ENCODE peak calls at places on chromosomes 6 and 20, in ten cellular contexts. D, P, W, H, Y, J, C, I, G and O are unnamed samples.

GRCh38 chr20:43983359-43983758 is 68.7 kb downstream of the TOX2 start:
- DNase-seq in P (no peak), G (no peak), C (peak; percentile 70), D (no peak), W (no peak), H (no peak), I (peak; percentile 19), J (peak; percentile 30), Y (no peak), O (no peak)

GRCh38 chr6:37702314-37702713 is 4.6 kb upstream of the MDGA1 start:
- DNase-seq in C (no peak), J (no peak), P (no peak), H (no peak), Y (no peak), D (no peak), I (no peak), W (no peak), G (no peak), O (no peak)

GRCh38 chr20:37801921-37802320 is 101.0 kb upstream of the VSTM2L start:
- DNase-seq in Y (no peak), I (peak; percentile 31), D (no peak), C (no peak), J (no peak), P (no peak), G (no peak), H (no peak), W (no peak), O (peak; percentile 36)

GRCh38 chr20:37775200-37775599 is 81.4 kb downstream of the CTNNBL1 start:
- DNase-seq in P (no peak), C (no peak), I (no peak), D (no peak), J (no peak), H (peak; percentile 34), G (no peak), W (no peak), Y (no peak), O (no peak)

GRCh38 chr20:12965212-12965879 is 43.4 kb upstream of the SPTLC3 start:
- DNase-seq in P (no peak), C (no peak), H (no peak), D (no peak), I (peak; percentile 27), J (no peak), G (no peak), W (no peak), Y (peak; percentile 39), O (no peak)

GRCh38 chr6:1641391-1641790 is 31.7 kb downstream of the FOXC1 start:
- DNase-seq in H (no peak), J (no peak), C (no peak), P (no peak), D (no peak), W (no peak), Y (no peak), I (peak; percentile 91), G (peak; percentile 44), O (peak; percentile 81)

GRCh38 chr6:92826633-92827032 is 592.7 kb downstream of the EPHA7 start:
- DNase-seq in H (no peak), W (peak; percentile 47), J (no peak), D (no peak), Y (no peak), I (no peak), C (no peak), G (no peak), P (no peak), O (no peak)

GRCh38 chr6:89997456-89998445 is 103.5 kb downstream of the GJA10 start:
- DNase-seq in G (no peak), J (no peak), P (no peak), Y (peak; percentile 20), H (no peak), I (no peak), D (peak; percentile 82), C (no peak), W (no peak), O (no peak)

GRCh38 chr6:105900120-105900937 is 185.8 kb upstream of the PRDM1 start:
- DNase-seq in J (no peak), D (peak; percentile 74), I (no peak), Y (peak; percentile 90), P (no peak), W (no peak), H (peak; percentile 91), G (no peak), C (no peak), O (peak; percentile 71)

GRCh38 chr20:59025086-59025485 is 5.9 kb downstream of the TUBB1 start:
- DNase-seq in W (no peak), C (no peak), D (no peak), J (no peak), G (no peak), Y (no peak), I (no peak), P (no peak), H (no peak), O (no peak)

GRCh38 chr20:62678553-62678952 is 30.1 kb upstream of the NTSR1 start:
- DNase-seq in J (no peak), G (no peak), Y (no peak), D (no peak), W (no peak), P (no peak), I (no peak), H (no peak), C (no peak), O (no peak)

GRCh38 chr6:4488389-4488788 is 287.8 kb upstream of the CDYL start:
- DNase-seq in Y (peak; percentile 8), G (no peak), W (no peak), I (no peak), D (no peak), H (no peak), P (no peak), C (no peak), J (no peak), O (no peak)

GRCh38 chr20:46752639-46753235 is 43.3 kb downstream of the SLC2A10 start:
- DNase-seq in J (peak; percentile 57), G (no peak), H (peak; percentile 62), I (peak; percentile 82), D (peak; percentile 20), P (peak; percentile 83), C (peak; percentile 80), W (peak; percentile 63), Y (peak; percentile 82), O (peak; percentile 16)

GRCh38 chr6:30830438-30830837 is 53.9 kb upstream of the DDR1 start:
- DNase-seq in G (no peak), Y (no peak), I (no peak), D (no peak), J (no peak), H (no peak), W (no peak), C (no peak), P (no peak), O (no peak)
- H3K9ac ChIP-seq in G (no peak overlapping the region), Y (no peak overlapping the region), I (no peak overlapping the region), D (no peak overlapping the region), J (no peak overlapping the region), H (no peak overlapping the region), W (no peak overlapping the region), C (no peak overlapping the region), P (no peak overlapping the region), O (no peak overlapping the region)

DNA sequence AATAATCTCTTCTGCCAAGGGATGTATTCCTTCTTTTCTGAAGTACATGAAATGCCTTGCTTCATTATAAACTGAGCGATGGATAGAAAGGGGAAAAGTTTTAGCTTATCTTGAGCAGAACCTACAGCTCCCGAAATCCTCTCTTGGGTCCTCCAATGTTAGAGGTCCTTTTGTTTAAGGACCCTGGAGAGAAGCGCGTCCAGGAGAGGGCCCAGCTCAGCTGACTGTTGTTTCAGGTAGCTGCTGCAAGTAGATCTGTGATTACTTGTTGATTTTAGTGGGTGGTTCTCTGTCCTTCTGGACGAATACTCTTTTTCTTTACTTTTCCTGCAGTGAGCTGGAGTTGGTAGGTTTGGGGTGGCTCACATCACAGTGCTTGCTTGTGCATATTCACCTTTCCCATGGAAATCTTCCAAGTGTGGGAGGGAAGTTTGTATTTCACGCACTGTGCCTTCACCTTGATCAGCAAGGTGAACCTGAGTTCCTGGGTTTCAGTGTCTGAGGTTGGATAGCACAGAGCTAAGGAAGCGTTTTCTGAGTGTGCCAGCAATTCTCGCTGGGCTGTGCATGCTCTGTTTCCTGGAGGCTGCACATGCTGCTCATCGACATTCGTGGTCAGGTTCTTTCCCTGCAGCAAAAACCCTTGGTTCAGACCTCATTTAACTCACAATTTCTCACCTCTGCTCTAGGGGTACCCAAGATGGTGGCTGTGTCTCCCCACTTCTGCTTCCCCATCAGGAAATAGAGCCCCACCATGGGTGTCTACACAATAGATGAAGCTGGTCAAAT is 176.3 kb downstream of the JARID2 start:
- DNase-seq in D (no peak), W (no peak), C (no peak), G (no peak), P (no peak), H (no peak), I (no peak), J (no peak), Y (no peak), O (no peak)
- H4K20me1 ChIP-seq in D (peaks cover 85% of the 10 kb centered on the region), W (no peaks in the 10 kb centered on the region), C (peaks cover 50% of the 10 kb centered on the region), G (peaks cover 5% of the 10 kb centered on the region), P (peaks cover 25% of the 10 kb centered on the region), H (peaks cover 70% of the 10 kb centered on the region), I (peaks cover 9% of the 10 kb centered on the region), J (no peaks in the 10 kb centered on the region), Y (peaks cover 9% of the 10 kb centered on the region), O (no peaks in the 10 kb centered on the region)

GRCh38 chr20:49925901-49926454 is 10.2 kb upstream of the RNF114 start:
- DNase-seq in J (no peak), I (no peak), H (no peak), D (no peak), C (no peak), Y (peak; percentile 14), W (no peak), G (no peak), P (no peak), O (no peak)

GRCh38 chr20:49928411-49929141 is 7.6 kb upstream of the RNF114 start:
- DNase-seq in P (peak; percentile 84), I (peak; percentile 97), H (peak; percentile 89), W (peak; percentile 86), Y (peak; percentile 89), D (peak; percentile 61), G (no peak), C (peak; percentile 86), J (peak; percentile 80), O (peak; percentile 79)

GRCh38 chr20:49924247-49924646 is 8.9 kb upstream of the SPATA2 start:
- DNase-seq in Y (no peak), C (no peak), D (no peak), G (no peak), I (no peak), P (no peak), H (no peak), W (no peak), J (no peak), O (no peak)

GRCh38 chr20:49929142-49929494 is 7.1 kb upstream of the RNF114 start:
- DNase-seq in H (no peak), C (no peak), J (no peak), G (no peak), Y (no peak), P (no peak), I (no peak), D (no peak), W (no peak), O (no peak)
- H3K4me2 ChIP-seq in H (no peak overlapping the region), C (no peak overlapping the region), J (no peak overlapping the region), G (peak overlapping the region; percentile 52), Y (peak overlapping the region; percentile 6), P (no peak overlapping the region), I (peak overlapping the region; percentile 58), D (peak overlapping the region; percentile 44), W (peak overlapping the region; percentile 64), O (peak overlapping the region; percentile 66)

GRCh38 chr6:72944660-72945059 is 280.6 kb downstream of the KHDC1L start:
- DNase-seq in Y (no peak), I (no peak), P (no peak), D (no peak), C (no peak), H (no peak), J (no peak), G (no peak), W (no peak), O (no peak)
- H3K9ac ChIP-seq in Y (no peak overlapping the region), I (no peak overlapping the region), P (no peak overlapping the region), D (no peak overlapping the region), C (no peak overlapping the region), H (no peak overlapping the region), J (no peak overlapping the region), G (no peak overlapping the region), W (no peak overlapping the region), O (no peak overlapping the region)